ENCODE peak calls at places on chromosomes 2 and 18, in ten cellular contexts. One of them, this sample, is unnamed.

GRCh38 chr2:171412571-171412970 is 21.2 kb downstream of the METTL8 start:
- DNase-seq in coronary artery: no peak
- DNase-seq in astrocyte: no peak
- DNase-seq in kidney epithelial cell: no peak
- DNase-seq in choroid plexus epithelial cell: peak
- DNase-seq in heart left ventricle: no peak
- DNase-seq in kidney: no peak
- DNase-seq in hepatocyte: no peak
- DNase-seq in heart right ventricle: no peak
- DNase-seq in fibroblast of lung: no peak
- DNase-seq in this sample: no peak

GRCh38 chr2:105114551-105114950 is 76.7 kb downstream of the MRPS9 start:
- DNase-seq in heart right ventricle: no peak
- DNase-seq in kidney epithelial cell: peak
- DNase-seq in astrocyte: peak
- DNase-seq in fibroblast of lung: peak
- DNase-seq in kidney: no peak
- DNase-seq in heart left ventricle: no peak
- DNase-seq in coronary artery: no peak
- DNase-seq in choroid plexus epithelial cell: peak
- DNase-seq in hepatocyte: peak
- DNase-seq in this sample: peak

GRCh38 chr18:51867767-51868166 is 472.2 kb upstream of the DCC start:
- DNase-seq in astrocyte: no peak
- DNase-seq in fibroblast of lung: peak
- DNase-seq in heart left ventricle: no peak
- DNase-seq in kidney: no peak
- DNase-seq in coronary artery: no peak
- DNase-seq in heart right ventricle: no peak
- DNase-seq in kidney epithelial cell: no peak
- DNase-seq in choroid plexus epithelial cell: peak
- DNase-seq in hepatocyte: peak
- DNase-seq in this sample: no peak

GRCh38 chr2:128632491-128632780 is 313.8 kb upstream of the HS6ST1 start:
- DNase-seq in choroid plexus epithelial cell: no peak
- DNase-seq in heart left ventricle: peak
- DNase-seq in fibroblast of lung: no peak
- DNase-seq in hepatocyte: no peak
- DNase-seq in kidney: no peak
- DNase-seq in astrocyte: no peak
- DNase-seq in heart right ventricle: no peak
- DNase-seq in coronary artery: no peak
- DNase-seq in kidney epithelial cell: no peak
- DNase-seq in this sample: no peak

GRCh38 chr18:74819433-74820059 is 221.9 kb downstream of the ZNF407 start:
- DNase-seq in kidney: no peak
- DNase-seq in coronary artery: no peak
- DNase-seq in astrocyte: no peak
- DNase-seq in heart right ventricle: no peak
- DNase-seq in kidney epithelial cell: no peak
- DNase-seq in fibroblast of lung: no peak
- DNase-seq in heart left ventricle: no peak
- DNase-seq in choroid plexus epithelial cell: peak
- DNase-seq in hepatocyte: no peak
- DNase-seq in this sample: no peak

GRCh38 chr2:25259744-25260124 is 82.0 kb downstream of the DNMT3A start:
- DNase-seq in coronary artery: no peak
- DNase-seq in kidney epithelial cell: no peak
- DNase-seq in kidney: no peak
- DNase-seq in heart right ventricle: no peak
- DNase-seq in heart left ventricle: peak
- DNase-seq in fibroblast of lung: no peak
- DNase-seq in choroid plexus epithelial cell: no peak
- DNase-seq in astrocyte: no peak
- DNase-seq in hepatocyte: no peak
- DNase-seq in this sample: no peak

GRCh38 chr2:99473496-99474083 is 16.2 kb downstream of the REV1 start:
- DNase-seq in astrocyte: no peak
- DNase-seq in choroid plexus epithelial cell: no peak
- DNase-seq in coronary artery: no peak
- DNase-seq in kidney epithelial cell: no peak
- DNase-seq in heart left ventricle: no peak
- DNase-seq in kidney: no peak
- DNase-seq in fibroblast of lung: no peak
- DNase-seq in hepatocyte: no peak
- DNase-seq in heart right ventricle: no peak
- DNase-seq in this sample: no peak

GRCh38 chr2:154338359-154338967 is 360.0 kb upstream of the KCNJ3 start:
- DNase-seq in kidney epithelial cell: no peak
- DNase-seq in fibroblast of lung: no peak
- DNase-seq in astrocyte: no peak
- DNase-seq in heart left ventricle: no peak
- DNase-seq in coronary artery: no peak
- DNase-seq in choroid plexus epithelial cell: no peak
- DNase-seq in hepatocyte: no peak
- DNase-seq in heart right ventricle: no peak
- DNase-seq in kidney: no peak
- DNase-seq in this sample: no peak

GRCh38 chr2:53944542-53944941 is 26.3 kb downstream of the PSME4 start:
- DNase-seq in choroid plexus epithelial cell: no peak
- DNase-seq in fibroblast of lung: no peak
- DNase-seq in kidney: no peak
- DNase-seq in hepatocyte: no peak
- DNase-seq in coronary artery: no peak
- DNase-seq in kidney epithelial cell: no peak
- DNase-seq in astrocyte: no peak
- DNase-seq in heart right ventricle: no peak
- DNase-seq in heart left ventricle: no peak
- DNase-seq in this sample: no peak

GRCh38 chr2:7004641-7005040 is 87.4 kb downstream of the RNF144A start:
- DNase-seq in fibroblast of lung: no peak
- DNase-seq in choroid plexus epithelial cell: no peak
- DNase-seq in kidney epithelial cell: no peak
- DNase-seq in hepatocyte: no peak
- DNase-seq in kidney: no peak
- DNase-seq in coronary artery: no peak
- DNase-seq in astrocyte: no peak
- DNase-seq in heart left ventricle: no peak
- DNase-seq in heart right ventricle: no peak
- DNase-seq in this sample: no peak

GRCh38 chr18:10566390-10566789 is 40.6 kb downstream of the NAPG start:
- DNase-seq in fibroblast of lung: no peak
- DNase-seq in astrocyte: no peak
- DNase-seq in coronary artery: no peak
- DNase-seq in kidney: no peak
- DNase-seq in choroid plexus epithelial cell: no peak
- DNase-seq in kidney epithelial cell: no peak
- DNase-seq in heart left ventricle: no peak
- DNase-seq in heart right ventricle: no peak
- DNase-seq in hepatocyte: no peak
- DNase-seq in this sample: no peak

DNA sequence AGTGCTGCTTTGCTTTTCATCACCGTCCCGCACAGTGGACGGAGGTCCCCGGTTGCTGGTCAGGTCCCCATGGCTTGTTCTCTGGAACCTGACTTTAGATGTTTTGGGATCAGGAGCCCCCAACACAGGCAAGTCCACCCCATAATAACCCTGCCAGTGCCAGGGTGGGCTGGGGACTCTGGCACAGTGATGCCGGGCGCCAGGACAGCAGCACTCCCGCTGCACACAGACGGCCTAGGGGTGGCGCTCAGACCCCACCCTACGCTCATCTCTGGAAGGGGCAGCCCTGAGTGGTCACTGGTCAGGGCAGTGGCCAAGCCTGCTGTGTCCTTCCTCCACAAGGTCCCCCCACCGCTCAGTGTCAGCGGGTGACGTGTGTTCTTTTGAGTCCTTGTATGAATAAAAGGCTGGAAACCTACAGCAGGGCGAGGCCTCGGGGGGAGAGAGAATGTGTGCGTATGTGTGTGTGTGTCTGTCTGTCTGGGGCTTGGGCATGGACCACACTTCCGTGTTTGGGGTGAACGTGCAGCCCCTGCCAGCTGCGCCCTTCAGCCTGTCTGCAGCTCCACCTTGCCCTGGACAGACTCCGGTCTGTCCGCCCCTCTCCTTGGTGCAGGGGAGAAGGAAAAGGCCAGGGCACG is 32.3 kb downstream of the GPC1 start:
- DNase-seq in kidney epithelial cell: no peak
- DNase-seq in heart left ventricle: peak
- DNase-seq in kidney: peak
- DNase-seq in choroid plexus epithelial cell: no peak
- DNase-seq in coronary artery: no peak
- DNase-seq in hepatocyte: peak
- DNase-seq in fibroblast of lung: no peak
- DNase-seq in astrocyte: no peak
- DNase-seq in heart right ventricle: no peak
- DNase-seq in this sample: no peak
- TF ChIP-seq CTCF in kidney epithelial cell: no peak
- TF ChIP-seq CTCF in heart left ventricle: no peak
- TF ChIP-seq CTCF in kidney: no peak
- TF ChIP-seq CTCF in choroid plexus epithelial cell: peak
- TF ChIP-seq CTCF in coronary artery: no peak
- TF ChIP-seq CTCF in hepatocyte: no peak
- TF ChIP-seq CTCF in fibroblast of lung: no peak
- TF ChIP-seq CTCF in astrocyte: no peak
- TF ChIP-seq CTCF in heart right ventricle: no peak
- TF ChIP-seq CTCF in this sample: no peak

GRCh38 chr2:217899231-217900009 is 103.4 kb downstream of the TNS1 start:
- DNase-seq in kidney epithelial cell: peak
- DNase-seq in hepatocyte: peak
- DNase-seq in coronary artery: peak
- DNase-seq in fibroblast of lung: peak
- DNase-seq in kidney: peak
- DNase-seq in heart left ventricle: no peak
- DNase-seq in choroid plexus epithelial cell: peak
- DNase-seq in heart right ventricle: no peak
- DNase-seq in astrocyte: peak
- DNase-seq in this sample: peak
- TF ChIP-seq CTCF in kidney epithelial cell: peak
- TF ChIP-seq CTCF in hepatocyte: peak
- TF ChIP-seq CTCF in coronary artery: peak
- TF ChIP-seq CTCF in fibroblast of lung: peak
- TF ChIP-seq CTCF in kidney: peak
- TF ChIP-seq CTCF in heart left ventricle: peak
- TF ChIP-seq CTCF in choroid plexus epithelial cell: peak
- TF ChIP-seq CTCF in heart right ventricle: peak
- TF ChIP-seq CTCF in astrocyte: peak
- TF ChIP-seq CTCF in this sample: peak

DNA sequence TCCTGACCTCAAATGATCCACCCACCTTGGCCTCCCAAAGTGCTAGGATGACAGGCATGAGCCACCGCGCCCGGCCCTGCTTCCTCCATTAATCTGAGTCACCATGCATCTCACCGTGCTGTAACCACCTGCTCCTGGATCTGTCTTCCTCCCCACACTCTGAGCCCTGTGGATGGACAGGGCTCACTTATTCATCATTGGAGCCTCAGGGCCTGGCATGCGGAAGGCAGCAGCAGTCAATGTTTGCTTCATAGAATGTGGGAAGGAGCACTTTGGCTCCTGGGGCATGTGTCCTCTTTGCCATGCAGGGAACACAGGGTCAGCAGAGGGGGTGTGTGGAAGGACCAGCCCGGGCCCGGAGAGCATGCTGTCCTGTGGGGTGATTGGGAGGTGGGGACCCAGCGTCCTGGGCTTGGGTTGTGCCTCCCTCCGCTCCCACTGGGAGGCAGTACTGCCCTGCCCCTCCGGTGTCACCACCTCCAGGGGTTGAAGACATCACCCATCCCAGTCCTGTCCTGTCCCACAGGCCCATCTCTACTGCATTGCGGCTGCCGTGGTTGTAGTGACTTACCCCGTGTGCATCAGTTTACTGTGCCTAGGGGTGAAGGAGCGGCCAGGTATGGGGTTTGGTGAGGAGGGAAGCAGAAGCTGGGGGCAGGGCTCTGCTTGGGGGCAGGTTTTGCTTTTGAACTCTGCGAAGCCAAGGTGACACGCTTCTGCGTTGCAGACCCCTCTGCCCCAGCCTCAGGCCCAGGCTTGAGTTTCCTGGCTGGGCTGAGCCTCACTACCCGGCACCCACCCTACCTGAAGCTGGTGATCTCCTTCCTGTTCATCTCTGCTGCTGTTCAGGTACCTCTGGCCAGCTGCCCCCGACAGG is 11.5 kb downstream of the MFSD2B start:
- DNase-seq in kidney epithelial cell: no peak
- DNase-seq in coronary artery: no peak
- DNase-seq in kidney: no peak
- DNase-seq in fibroblast of lung: no peak
- DNase-seq in choroid plexus epithelial cell: no peak
- DNase-seq in heart left ventricle: no peak
- DNase-seq in hepatocyte: no peak
- DNase-seq in heart right ventricle: no peak
- DNase-seq in astrocyte: no peak
- DNase-seq in this sample: no peak
- TF ChIP-seq CTCF in kidney epithelial cell: no peak
- TF ChIP-seq CTCF in coronary artery: no peak
- TF ChIP-seq CTCF in kidney: no peak
- TF ChIP-seq CTCF in fibroblast of lung: peak
- TF ChIP-seq CTCF in choroid plexus epithelial cell: peak
- TF ChIP-seq CTCF in heart left ventricle: peak
- TF ChIP-seq CTCF in hepatocyte: peak
- TF ChIP-seq CTCF in heart right ventricle: no peak
- TF ChIP-seq CTCF in astrocyte: no peak
- TF ChIP-seq CTCF in this sample: peak

DNA sequence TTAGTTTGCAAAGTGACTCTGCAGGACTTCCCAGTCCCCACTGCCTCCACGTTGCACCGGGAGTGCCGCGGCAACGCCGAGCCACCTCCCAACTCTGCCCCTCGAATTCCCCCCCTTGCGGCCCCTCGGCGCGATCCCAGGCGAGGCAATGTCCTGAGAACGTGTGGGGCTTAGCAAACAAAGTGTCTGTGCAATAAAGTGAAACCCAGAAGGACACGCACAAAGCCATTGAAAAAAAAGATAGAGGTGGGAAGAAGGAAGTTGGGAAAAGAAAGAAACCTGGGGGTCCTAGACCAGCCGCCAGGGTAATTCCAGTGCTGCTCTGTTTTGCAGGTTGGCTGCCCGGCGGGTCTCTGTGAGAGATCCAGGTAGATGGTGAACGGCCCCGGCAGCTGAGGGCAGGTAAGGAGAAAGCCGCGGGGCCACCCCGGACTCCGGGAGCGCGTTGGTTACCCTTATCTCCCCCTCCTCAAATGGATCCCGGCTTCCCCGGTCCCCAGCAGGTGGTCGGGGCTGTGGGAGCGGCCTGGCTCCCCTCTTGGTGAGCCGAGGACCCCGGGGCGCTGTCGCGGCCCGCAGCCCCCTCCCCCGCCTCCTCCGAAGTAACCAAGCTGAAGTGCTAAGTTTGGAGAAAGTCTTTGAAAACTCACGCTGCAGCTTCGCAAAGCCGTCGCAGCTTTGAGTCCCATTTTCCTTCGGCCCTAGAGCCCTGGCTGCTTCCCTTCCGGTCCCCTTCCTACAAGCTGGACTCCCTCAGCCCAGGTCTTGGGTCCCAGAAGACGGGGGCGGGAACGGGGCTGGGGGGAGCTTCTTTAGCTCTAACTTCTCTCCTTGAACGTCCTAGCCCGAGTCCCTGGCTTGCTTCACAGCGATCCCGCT is 525 bp downstream of the OTX1 start:
- DNase-seq in coronary artery: no peak
- DNase-seq in heart left ventricle: peak
- DNase-seq in fibroblast of lung: no peak
- DNase-seq in choroid plexus epithelial cell: no peak
- DNase-seq in kidney: peak
- DNase-seq in heart right ventricle: no peak
- DNase-seq in kidney epithelial cell: no peak
- DNase-seq in astrocyte: no peak
- DNase-seq in hepatocyte: peak
- DNase-seq in this sample: peak
- TF ChIP-seq CTCF in coronary artery: no peak
- TF ChIP-seq CTCF in heart left ventricle: no peak
- TF ChIP-seq CTCF in fibroblast of lung: no peak
- TF ChIP-seq CTCF in choroid plexus epithelial cell: no peak
- TF ChIP-seq CTCF in kidney: no peak
- TF ChIP-seq CTCF in heart right ventricle: no peak
- TF ChIP-seq CTCF in kidney epithelial cell: no peak
- TF ChIP-seq CTCF in astrocyte: no peak
- TF ChIP-seq CTCF in hepatocyte: no peak
- TF ChIP-seq CTCF in this sample: no peak

This sample was measured in GM10248.